ENCODE peak calls at places on chromosome 21, in four cellular contexts. One of them, this sample, is unnamed.

GRCh38 chr21:32888971-32889370 is 117.4 kb upstream of the PAXBP1 start:
- DNase-seq in neural progenitor cell: no peak
- DNase-seq in effector memory CD4-positive, alpha-beta T cell: no peak
- DNase-seq in prostate gland: no peak
- DNase-seq in this sample: no peak

GRCh38 chr21:27787046-27787445 is 820.2 kb upstream of the ADAMTS5 start:
- DNase-seq in prostate gland: no peak
- DNase-seq in neural progenitor cell: no peak
- DNase-seq in effector memory CD4-positive, alpha-beta T cell: no peak
- DNase-seq in this sample: no peak

GRCh38 chr21:39000496-39000895 is 182.8 kb downstream of the PSMG1 start:
- DNase-seq in neural progenitor cell: no peak
- DNase-seq in effector memory CD4-positive, alpha-beta T cell: no peak
- DNase-seq in prostate gland: no peak
- DNase-seq in this sample: no peak

GRCh38 chr21:37367758-37368535 is 1.4 kb downstream of the DYRK1A start:
- DNase-seq in effector memory CD4-positive, alpha-beta T cell: peak; percentile 9
- DNase-seq in prostate gland: peak; percentile 12
- DNase-seq in neural progenitor cell: peak; percentile 44
- DNase-seq in this sample: no peak

GRCh38 chr21:38384675-38385074 is 113.6 kb downstream of the ERG start:
- DNase-seq in effector memory CD4-positive, alpha-beta T cell: no peak
- DNase-seq in prostate gland: no peak
- DNase-seq in neural progenitor cell: peak; percentile 21
- DNase-seq in this sample: no peak

GRCh38 chr21:32771134-32771523 is 426 bp downstream of the PAXBP1 start:
- DNase-seq in prostate gland: peak; percentile 30
- DNase-seq in effector memory CD4-positive, alpha-beta T cell: no peak
- DNase-seq in neural progenitor cell: peak; percentile 84
- DNase-seq in this sample: no peak

GRCh38 chr21:38569733-38570132 is 71.5 kb upstream of the ERG start:
- DNase-seq in neural progenitor cell: no peak
- DNase-seq in effector memory CD4-positive, alpha-beta T cell: no peak
- DNase-seq in prostate gland: no peak
- DNase-seq in this sample: no peak

GRCh38 chr21:38503588-38503987 is 5.3 kb upstream of the ERG start:
- DNase-seq in prostate gland: no peak
- DNase-seq in neural progenitor cell: no peak
- DNase-seq in effector memory CD4-positive, alpha-beta T cell: no peak
- DNase-seq in this sample: no peak

GRCh38 chr21:15430577-15430976 is 299.2 kb upstream of the USP25 start:
- DNase-seq in effector memory CD4-positive, alpha-beta T cell: no peak
- DNase-seq in prostate gland: no peak
- DNase-seq in neural progenitor cell: no peak
- DNase-seq in this sample: no peak

GRCh38 chr21:38306833-38307232 is 50.0 kb downstream of the KCNJ15 start:
- DNase-seq in effector memory CD4-positive, alpha-beta T cell: no peak
- DNase-seq in neural progenitor cell: no peak
- DNase-seq in prostate gland: no peak
- DNase-seq in this sample: no peak

GRCh38 chr21:22892757-22893156 is 1894.5 kb downstream of the NCAM2 start:
- DNase-seq in effector memory CD4-positive, alpha-beta T cell: no peak
- DNase-seq in neural progenitor cell: no peak
- DNase-seq in prostate gland: no peak
- DNase-seq in this sample: no peak

GRCh38 chr21:28118570-28118969 is 874.1 kb downstream of the LTN1 start:
- DNase-seq in prostate gland: no peak
- DNase-seq in neural progenitor cell: no peak
- DNase-seq in effector memory CD4-positive, alpha-beta T cell: no peak
- DNase-seq in this sample: no peak

GRCh38 chr21:30408782-30409494 is 13.1 kb downstream of the KRTAP13-1 start:
- DNase-seq in prostate gland: peak; percentile 74
- DNase-seq in effector memory CD4-positive, alpha-beta T cell: no peak
- DNase-seq in neural progenitor cell: peak; percentile 89
- DNase-seq in this sample: no peak

GRCh38 chr21:23455676-23456075 is 2151.6 kb downstream of the MRPL39 start:
- DNase-seq in prostate gland: no peak
- DNase-seq in effector memory CD4-positive, alpha-beta T cell: no peak
- DNase-seq in neural progenitor cell: no peak
- DNase-seq in this sample: no peak

GRCh38 chr21:30463713-30464112 is 16.5 kb downstream of the KRTAP19-1 start:
- DNase-seq in neural progenitor cell: peak; percentile 39
- DNase-seq in prostate gland: no peak
- DNase-seq in effector memory CD4-positive, alpha-beta T cell: no peak
- DNase-seq in this sample: no peak

GRCh38 chr21:37430184-37430821 is 63.7 kb downstream of the DYRK1A start:
- DNase-seq in effector memory CD4-positive, alpha-beta T cell: no peak
- DNase-seq in neural progenitor cell: no peak
- DNase-seq in prostate gland: peak; percentile 23
- DNase-seq in this sample: no peak

GRCh38 chr21:15616864-15617574 is 112.8 kb upstream of the USP25 start:
- DNase-seq in neural progenitor cell: no peak
- DNase-seq in effector memory CD4-positive, alpha-beta T cell: no peak
- DNase-seq in prostate gland: no peak
- DNase-seq in this sample: no peak

GRCh38 chr21:17461014-17461413 is 51.8 kb upstream of the CXADR start:
- DNase-seq in effector memory CD4-positive, alpha-beta T cell: no peak
- DNase-seq in prostate gland: peak; percentile 41
- DNase-seq in neural progenitor cell: no peak
- DNase-seq in this sample: no peak

GRCh38 chr21:36015096-36015495 is 45.2 kb downstream of the SETD4 start:
- DNase-seq in prostate gland: no peak
- DNase-seq in neural progenitor cell: no peak
- DNase-seq in effector memory CD4-positive, alpha-beta T cell: no peak
- DNase-seq in this sample: no peak

GRCh38 chr21:45082715-45083114 is 8.3 kb downstream of the ADARB1 start:
- DNase-seq in neural progenitor cell: no peak
- DNase-seq in prostate gland: no peak
- DNase-seq in effector memory CD4-positive, alpha-beta T cell: no peak
- DNase-seq in this sample: no peak

GRCh38 chr21:45080232-45080631 is 5.9 kb downstream of the ADARB1 start:
- DNase-seq in effector memory CD4-positive, alpha-beta T cell: no peak
- DNase-seq in neural progenitor cell: no peak
- DNase-seq in prostate gland: no peak
- DNase-seq in this sample: no peak

GRCh38 chr21:45079351-45079750 is 5.0 kb downstream of the ADARB1 start:
- DNase-seq in effector memory CD4-positive, alpha-beta T cell: no peak
- DNase-seq in prostate gland: no peak
- DNase-seq in neural progenitor cell: no peak
- DNase-seq in this sample: no peak

GRCh38 chr21:45080639-45081414 is 6.4 kb downstream of the ADARB1 start:
- DNase-seq in neural progenitor cell: no peak
- DNase-seq in prostate gland: no peak
- DNase-seq in effector memory CD4-positive, alpha-beta T cell: peak; percentile 50
- DNase-seq in this sample: no peak

DNA sequence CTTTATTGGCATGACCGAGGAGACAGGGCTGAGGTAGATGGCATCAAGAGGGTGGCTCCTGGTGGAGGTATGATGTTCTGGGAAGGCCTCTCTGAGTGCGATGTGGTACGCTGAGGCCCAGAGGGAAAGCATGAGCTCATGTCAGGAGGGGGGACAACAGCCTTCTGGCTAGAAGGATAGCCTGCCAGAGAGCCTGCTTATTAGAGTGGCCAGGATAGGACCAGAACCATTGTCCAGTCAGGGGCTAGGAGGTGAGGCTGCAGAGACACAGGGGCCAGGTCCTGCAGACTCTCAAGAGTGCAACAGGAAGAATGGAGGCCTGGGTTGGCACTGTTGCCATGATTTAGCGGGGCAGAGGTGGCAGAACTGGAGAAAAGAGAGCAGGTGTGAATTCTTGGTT is 7.3 kb downstream of the ADARB1 start:
- DNase-seq in neural progenitor cell: no peak
- DNase-seq in effector memory CD4-positive, alpha-beta T cell: no peak
- DNase-seq in prostate gland: no peak
- DNase-seq in this sample: no peak
- H3K4me1 ChIP-seq in neural progenitor cell: peaks cover 9% of the 10 kb centered on the region
- H3K4me1 ChIP-seq in effector memory CD4-positive, alpha-beta T cell: peaks cover 79% of the 10 kb centered on the region
- H3K4me1 ChIP-seq in prostate gland: peaks cover 12% of the 10 kb centered on the region
- H3K4me1 ChIP-seq in this sample: peaks cover 31% of the 10 kb centered on the region

GRCh38 chr21:42665026-42665425 is 11.6 kb downstream of the PDE9A start:
- DNase-seq in effector memory CD4-positive, alpha-beta T cell: no peak
- DNase-seq in neural progenitor cell: no peak
- DNase-seq in prostate gland: no peak
- DNase-seq in this sample: no peak
- H3K4me1 ChIP-seq in effector memory CD4-positive, alpha-beta T cell: no peaks in the 10 kb centered on the region
- H3K4me1 ChIP-seq in neural progenitor cell: peaks cover 36% of the 10 kb centered on the region
- H3K4me1 ChIP-seq in prostate gland: peaks cover 24% of the 10 kb centered on the region
- H3K4me1 ChIP-seq in this sample: peaks cover 11% of the 10 kb centered on the region

DNA sequence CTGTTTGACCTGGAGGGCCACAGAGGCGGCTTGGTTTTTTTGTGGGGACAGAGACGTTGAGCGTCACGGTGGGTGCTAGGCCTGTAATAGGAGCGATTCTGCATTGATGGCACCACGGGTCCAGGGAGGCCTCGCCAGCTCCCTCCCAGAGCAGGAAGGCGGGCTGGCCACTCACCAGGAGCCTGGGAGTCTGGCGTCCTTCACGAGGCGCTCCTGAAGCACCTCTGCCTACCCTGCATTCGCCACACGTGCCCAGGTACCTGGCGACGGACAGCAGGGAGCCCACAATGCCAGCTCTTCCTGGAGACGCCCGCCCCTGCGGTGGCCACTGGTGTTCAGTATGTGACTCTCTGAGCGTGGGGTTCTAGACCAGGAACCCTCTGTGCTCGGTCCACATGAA is 69.9 kb upstream of the TRAPPC10 start:
- DNase-seq in neural progenitor cell: no peak
- DNase-seq in effector memory CD4-positive, alpha-beta T cell: no peak
- DNase-seq in prostate gland: no peak
- DNase-seq in this sample: no peak
- H3K4me1 ChIP-seq in neural progenitor cell: peaks cover 14% of the 10 kb centered on the region
- H3K4me1 ChIP-seq in effector memory CD4-positive, alpha-beta T cell: peaks cover 9% of the 10 kb centered on the region
- H3K4me1 ChIP-seq in prostate gland: peaks cover 3% of the 10 kb centered on the region
- H3K4me1 ChIP-seq in this sample: peaks cover 31% of the 10 kb centered on the region

GRCh38 chr21:41369105-41369914 is 7.5 kb downstream of the MX2 start:
- DNase-seq in effector memory CD4-positive, alpha-beta T cell: peak; percentile 21
- DNase-seq in prostate gland: no peak
- DNase-seq in neural progenitor cell: peak; percentile 82
- DNase-seq in this sample: no peak
- H3K4me1 ChIP-seq in effector memory CD4-positive, alpha-beta T cell: peaks cover 21% of the 10 kb centered on the region
- H3K4me1 ChIP-seq in prostate gland: no peaks in the 10 kb centered on the region
- H3K4me1 ChIP-seq in neural progenitor cell: peaks cover 4% of the 10 kb centered on the region
- H3K4me1 ChIP-seq in this sample: peaks cover 33% of the 10 kb centered on the region

GRCh38 chr21:31650930-31651329 is 8.6 kb upstream of the SOD1 start:
- DNase-seq in effector memory CD4-positive, alpha-beta T cell: no peak
- DNase-seq in neural progenitor cell: no peak
- DNase-seq in prostate gland: no peak
- DNase-seq in this sample: no peak
- H3K4me1 ChIP-seq in effector memory CD4-positive, alpha-beta T cell: peaks cover 5% of the 10 kb centered on the region
- H3K4me1 ChIP-seq in neural progenitor cell: no peaks in the 10 kb centered on the region
- H3K4me1 ChIP-seq in prostate gland: no peaks in the 10 kb centered on the region
- H3K4me1 ChIP-seq in this sample: no peaks in the 10 kb centered on the region

GRCh38 chr21:29315155-29315749 is 16.5 kb downstream of the BACH1 start:
- DNase-seq in prostate gland: no peak
- DNase-seq in neural progenitor cell: no peak
- DNase-seq in effector memory CD4-positive, alpha-beta T cell: no peak
- DNase-seq in this sample: no peak

GRCh38 chr21:29309703-29310102 is 11.0 kb downstream of the BACH1 start:
- DNase-seq in neural progenitor cell: no peak
- DNase-seq in effector memory CD4-positive, alpha-beta T cell: no peak
- DNase-seq in prostate gland: no peak
- DNase-seq in this sample: no peak

GRCh38 chr21:29313662-29314408 is 15.1 kb downstream of the BACH1 start:
- DNase-seq in neural progenitor cell: no peak
- DNase-seq in prostate gland: no peak
- DNase-seq in effector memory CD4-positive, alpha-beta T cell: no peak
- DNase-seq in this sample: no peak

GRCh38 chr21:29308456-29308783 is 9.7 kb downstream of the BACH1 start:
- DNase-seq in prostate gland: no peak
- DNase-seq in effector memory CD4-positive, alpha-beta T cell: no peak
- DNase-seq in neural progenitor cell: no peak
- DNase-seq in this sample: no peak

GRCh38 chr21:29311802-29312201 is 13.1 kb downstream of the BACH1 start:
- DNase-seq in effector memory CD4-positive, alpha-beta T cell: no peak
- DNase-seq in neural progenitor cell: no peak
- DNase-seq in prostate gland: no peak
- DNase-seq in this sample: no peak
- H3K4me1 ChIP-seq in effector memory CD4-positive, alpha-beta T cell: no peaks in the 10 kb centered on the region
- H3K4me1 ChIP-seq in neural progenitor cell: peaks cover 10% of the 10 kb centered on the region
- H3K4me1 ChIP-seq in prostate gland: no peaks in the 10 kb centered on the region
- H3K4me1 ChIP-seq in this sample: peaks cover 61% of the 10 kb centered on the region

GRCh38 chr21:45470087-45470515 is 65.1 kb downstream of the COL18A1 start:
- DNase-seq in prostate gland: no peak
- DNase-seq in effector memory CD4-positive, alpha-beta T cell: no peak
- DNase-seq in neural progenitor cell: no peak
- DNase-seq in this sample: no peak
- H3K4me1 ChIP-seq in prostate gland: no peaks in the 10 kb centered on the region
- H3K4me1 ChIP-seq in effector memory CD4-positive, alpha-beta T cell: peaks cover 6% of the 10 kb centered on the region
- H3K4me1 ChIP-seq in neural progenitor cell: peaks cover 30% of the 10 kb centered on the region
- H3K4me1 ChIP-seq in this sample: peaks cover 53% of the 10 kb centered on the region

DNA sequence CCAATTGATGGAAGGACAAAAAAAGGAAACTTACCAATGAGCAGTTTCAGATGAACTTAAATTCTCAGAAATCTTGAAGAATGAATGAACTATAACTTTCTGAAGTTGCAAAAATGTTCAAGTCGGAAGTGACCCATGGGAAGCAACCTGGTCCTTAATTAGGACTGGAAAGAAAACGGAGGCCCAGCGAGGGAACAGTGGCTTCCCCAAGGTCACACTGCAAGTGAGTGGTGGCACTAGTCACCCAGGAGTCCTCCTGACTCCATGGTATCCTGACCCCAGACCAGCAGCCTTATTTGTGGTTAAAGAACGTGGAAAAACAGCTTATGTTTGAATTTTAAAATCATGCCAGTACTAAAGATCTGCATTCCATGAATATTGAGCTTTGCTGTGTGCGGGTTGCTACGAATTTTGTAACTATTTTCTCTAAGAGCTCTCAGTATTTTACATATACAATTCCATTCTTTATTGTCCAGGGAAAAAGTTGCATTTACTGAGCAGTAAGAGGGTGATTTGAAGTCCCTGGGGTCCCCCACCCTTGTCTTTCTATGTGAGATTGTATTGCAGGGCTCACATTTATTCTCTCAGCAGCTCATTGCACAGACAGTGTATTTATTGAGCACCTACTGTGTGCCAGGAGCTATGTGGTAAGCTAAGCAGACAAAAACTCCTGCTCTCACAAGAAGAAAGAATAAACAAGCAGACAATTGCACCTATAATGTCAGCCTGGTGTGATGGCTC is 61.5 kb upstream of the ATP5PO start:
- DNase-seq in effector memory CD4-positive, alpha-beta T cell: no peak
- DNase-seq in prostate gland: no peak
- DNase-seq in neural progenitor cell: no peak
- DNase-seq in this sample: peak; percentile 75
- H3K4me1 ChIP-seq in effector memory CD4-positive, alpha-beta T cell: peaks cover 26% of the 10 kb centered on the region
- H3K4me1 ChIP-seq in prostate gland: no peaks in the 10 kb centered on the region
- H3K4me1 ChIP-seq in neural progenitor cell: peaks cover 12% of the 10 kb centered on the region
- H3K4me1 ChIP-seq in this sample: peaks cover 24% of the 10 kb centered on the region